ENCODE peak calls at places on chromosome 21, in eight cellular contexts. I is spleen, G is transverse colon, M is psoas muscle, T is PC-3, Z is H9, R is tibial nerve, X is RWPE1. H is an unnamed sample.

GRCh38 chr21:18549214-18549905 is 145.8 kb upstream of the TMPRSS15 start:
- DNase-seq in T (no peak), R (no peak), I (no peak), G (no peak), M (no peak), Z (no peak), X (no peak), H (peak)

GRCh38 chr21:43345746-43346409 is 81.1 kb downstream of the SIK1 start:
- DNase-seq in X (peak), G (no peak), T (peak), I (no peak), Z (no peak), M (no peak), R (no peak), H (no peak)

GRCh38 chr21:42839271-42840231 is 39.8 kb downstream of the WDR4 start:
- DNase-seq in T (no peak), X (no peak), I (peak), Z (peak), G (no peak), R (peak), M (peak), H (no peak)

GRCh38 chr21:33587792-33588484 is 546 bp downstream of the DONSON start:
- DNase-seq in G (peak), T (peak), I (no peak), R (no peak), X (peak), Z (peak), M (peak), H (no peak)

GRCh38 chr21:42025392-42026071 is 15.4 kb upstream of the ZBTB21 start:
- DNase-seq in T (no peak), Z (no peak), X (no peak), I (no peak), M (no peak), G (no peak), R (no peak), H (no peak)

GRCh38 chr21:34364921-34365320 is 1.1 kb downstream of the KCNE2 start:
- DNase-seq in G (no peak), X (no peak), I (no peak), Z (no peak), R (no peak), T (no peak), M (no peak), H (no peak)

GRCh38 chr21:8991088-8991907 is 1530.1 kb upstream of the TPTE start:
- DNase-seq in Z (peak), X (no peak), G (no peak), R (no peak), M (no peak), T (peak), I (no peak), H (no peak)

GRCh38 chr21:20451051-20451450 is 547.2 kb upstream of the NCAM2 start:
- DNase-seq in T (peak), R (no peak), I (no peak), Z (no peak), G (no peak), X (peak), M (no peak), H (peak)

GRCh38 chr21:32978346-32979270 is 47.1 kb upstream of the OLIG2 start:
- DNase-seq in X (no peak), R (no peak), G (no peak), T (no peak), M (no peak), Z (no peak), I (no peak), H (no peak)

GRCh38 chr21:34910396-34910795 is 138.7 kb downstream of the RUNX1 start:
- DNase-seq in M (no peak), I (no peak), X (no peak), T (no peak), G (no peak), R (no peak), Z (no peak), H (no peak)

GRCh38 chr21:36477001-36477400 is 2.9 kb downstream of the CLDN14 start:
- DNase-seq in Z (no peak), G (no peak), M (no peak), T (no peak), I (no peak), X (no peak), R (no peak), H (no peak)

GRCh38 chr21:33478858-33479678 is 706 bp downstream of the TMEM50B start:
- DNase-seq in I (peak), Z (peak), M (peak), X (peak), R (no peak), G (peak), T (peak), H (peak)

GRCh38 chr21:33076600-33077329 is 6.8 kb downstream of the OLIG1 start:
- DNase-seq in R (no peak), G (no peak), Z (no peak), T (no peak), I (no peak), M (no peak), X (no peak), H (no peak)

GRCh38 chr21:35342440-35342839 is 293.3 kb upstream of the RUNX1 start:
- DNase-seq in I (no peak), T (peak), M (no peak), R (no peak), G (no peak), Z (no peak), X (no peak), H (no peak)

GRCh38 chr21:38993561-38993960 is 187.8 kb downstream of the ETS2 start:
- DNase-seq in X (peak), Z (no peak), I (no peak), R (no peak), G (peak), M (no peak), T (peak), H (peak)

GRCh38 chr21:42097274-42097673 is 26.2 kb downstream of the UMODL1 start:
- DNase-seq in T (no peak), R (no peak), Z (no peak), I (no peak), G (no peak), M (no peak), X (no peak), H (no peak)

GRCh38 chr21:29477941-29478340 is 179.2 kb downstream of the BACH1 start:
- DNase-seq in R (no peak), G (no peak), X (no peak), Z (no peak), I (no peak), T (peak), M (no peak), H (no peak)

GRCh38 chr21:42674351-42674940 is 21.0 kb downstream of the PDE9A start:
- DNase-seq in I (no peak), X (no peak), Z (peak), T (no peak), M (peak), R (no peak), G (peak), H (no peak)

GRCh38 chr21:38985423-38986378 is 180.0 kb downstream of the ETS2 start:
- DNase-seq in X (peak), T (no peak), M (peak), G (peak), I (no peak), R (peak), Z (no peak), H (peak)

GRCh38 chr21:33878824-33879223 is 36.8 kb downstream of the ATP5PO start:
- DNase-seq in I (peak), X (no peak), G (no peak), R (no peak), T (no peak), M (no peak), Z (no peak), H (no peak)

GRCh38 chr21:42704861-42705260 is 51.4 kb downstream of the PDE9A start:
- DNase-seq in M (no peak), I (no peak), Z (no peak), G (no peak), X (no peak), T (no peak), R (no peak), H (no peak)

GRCh38 chr21:15141236-15141970 is 76.6 kb upstream of the NRIP1 start:
- DNase-seq in G (peak), R (no peak), I (no peak), T (no peak), Z (no peak), M (no peak), X (no peak), H (no peak)

GRCh38 chr21:15135867-15136629 is 71.2 kb upstream of the NRIP1 start:
- DNase-seq in Z (no peak), X (no peak), G (no peak), R (no peak), M (no peak), I (no peak), T (peak), H (no peak)

GRCh38 chr21:15138475-15138874 is 73.7 kb upstream of the NRIP1 start:
- DNase-seq in X (no peak), T (no peak), R (no peak), Z (no peak), I (no peak), M (peak), G (peak), H (no peak)

GRCh38 chr21:15140321-15141019 is 75.7 kb upstream of the NRIP1 start:
- DNase-seq in T (no peak), G (peak), Z (no peak), X (no peak), I (no peak), M (no peak), R (no peak), H (no peak)

DNA sequence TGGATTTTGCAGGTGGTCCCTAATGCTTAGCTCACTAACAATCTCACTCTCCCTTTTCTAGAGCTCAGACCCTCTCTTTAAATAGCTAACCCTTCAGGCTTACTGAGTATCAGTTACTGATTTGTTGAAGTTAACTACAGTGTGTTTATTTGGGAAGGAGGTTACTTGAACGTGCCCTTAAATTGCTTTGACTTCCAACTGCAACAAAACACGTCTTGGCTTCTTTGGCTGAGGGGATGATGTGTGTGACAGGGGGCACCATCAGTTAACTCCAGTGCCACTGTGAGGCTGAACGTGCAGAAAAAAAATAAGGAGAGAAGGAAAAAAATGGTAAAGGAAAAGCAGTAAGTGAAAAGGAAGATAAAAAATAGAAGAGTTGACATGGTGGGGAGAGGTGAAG is 75.1 kb upstream of the NRIP1 start:
- DNase-seq in Z (no peak), I (no peak), T (no peak), R (no peak), X (no peak), M (no peak), G (no peak), H (no peak)
- H3K27ac ChIP-seq in Z (no peak), I (no peak), T (no peak), R (no peak), X (no peak), M (peak), G (peak), H (no peak)

GRCh38 chr21:31777857-31778256 is 45.9 kb upstream of the SCAF4 start:
- DNase-seq in G (peak), R (no peak), M (no peak), X (no peak), Z (no peak), I (no peak), T (no peak), H (no peak)

GRCh38 chr21:31781737-31782136 is 49.8 kb upstream of the SCAF4 start:
- DNase-seq in G (no peak), X (no peak), Z (no peak), I (no peak), M (no peak), R (no peak), T (peak), H (no peak)

GRCh38 chr21:31786164-31786920 is 54.4 kb upstream of the SCAF4 start:
- DNase-seq in G (no peak), T (no peak), M (no peak), I (no peak), X (no peak), Z (no peak), R (no peak), H (no peak)

GRCh38 chr21:31780944-31781343 is 49.0 kb upstream of the SCAF4 start:
- DNase-seq in X (peak), I (no peak), M (no peak), T (peak), R (no peak), G (no peak), Z (no peak), H (peak)
- TF ChIP-seq CTCF in X (peak), I (no peak), M (no peak), T (peak), R (no peak), G (no peak), Z (peak), H (peak)

GRCh38 chr21:16342932-16343331 is 613.1 kb downstream of the USP25 start:
- DNase-seq in M (no peak), Z (no peak), T (no peak), G (no peak), R (no peak), I (no peak), X (no peak), H (no peak)
- H3K27ac ChIP-seq in M (no peak), Z (no peak), T (no peak), G (no peak), R (no peak), I (no peak), X (no peak), H (no peak)

GRCh38 chr21:37656899-37657298 is 259.4 kb downstream of the KCNJ6 start:
- DNase-seq in Z (no peak), M (no peak), T (no peak), G (no peak), I (no peak), X (no peak), R (no peak), H (no peak)

GRCh38 chr21:37660709-37661108 is 255.5 kb downstream of the KCNJ6 start:
- DNase-seq in X (no peak), I (no peak), R (no peak), Z (no peak), T (no peak), G (no peak), M (no peak), H (no peak)

GRCh38 chr21:37658121-37658993 is 257.9 kb downstream of the KCNJ6 start:
- DNase-seq in R (no peak), M (no peak), T (no peak), X (no peak), I (no peak), Z (no peak), G (no peak), H (no peak)

GRCh38 chr21:37659874-37660273 is 256.4 kb downstream of the KCNJ6 start:
- DNase-seq in M (no peak), R (no peak), T (no peak), I (no peak), G (no peak), X (no peak), Z (no peak), H (no peak)

GRCh38 chr21:37658994-37659458 is 257.2 kb downstream of the KCNJ6 start:
- DNase-seq in Z (no peak), X (peak), R (peak), I (no peak), M (no peak), T (peak), G (no peak), H (peak)
- TF ChIP-seq CTCF in Z (no peak), X (peak), R (peak), I (no peak), M (peak), T (peak), G (no peak), H (peak)

DNA sequence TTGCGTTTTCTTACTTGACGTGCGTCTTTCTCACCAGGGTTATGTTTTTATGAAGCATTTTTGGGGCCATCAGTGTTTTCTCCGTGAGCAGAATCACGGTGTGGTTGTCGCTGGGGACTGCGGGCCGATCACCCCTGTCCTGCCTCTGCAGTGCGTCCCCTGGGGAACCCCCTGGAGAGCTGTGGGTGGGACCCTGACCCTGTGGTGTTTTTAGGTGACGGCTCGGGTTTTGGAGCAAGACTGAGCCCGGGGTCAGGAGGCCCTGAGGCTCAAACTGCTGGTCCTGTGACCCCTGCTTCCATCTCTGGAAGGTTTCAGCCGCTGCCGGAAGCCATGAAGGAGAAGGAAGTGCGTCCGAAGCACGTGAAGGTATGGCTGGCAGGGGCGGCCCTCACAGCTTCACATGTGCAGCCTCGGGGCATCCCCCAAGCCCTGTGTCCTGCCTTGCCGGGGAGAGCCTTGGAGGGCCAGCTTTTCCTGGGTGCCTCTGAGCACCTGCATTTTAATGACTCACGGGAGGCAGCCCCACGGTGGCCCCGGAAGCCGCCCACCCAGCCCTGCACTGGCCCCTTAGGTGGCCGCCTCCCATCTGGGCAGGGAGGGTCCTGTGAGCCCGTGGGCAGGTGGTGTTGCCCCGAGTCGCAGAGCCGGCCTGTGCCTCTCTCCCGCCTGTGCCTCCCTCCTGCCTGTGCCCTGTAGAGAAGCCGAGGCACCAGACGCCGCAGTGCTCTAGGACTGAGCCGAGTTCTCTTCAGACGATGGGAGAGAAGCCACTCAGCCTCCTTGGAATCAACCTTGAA is 36.7 kb upstream of the DIP2A start:
- DNase-seq in I (no peak), T (no peak), X (no peak), Z (no peak), G (no peak), R (no peak), M (peak), H (no peak)
- H3K27ac ChIP-seq in I (no peak), T (no peak), X (no peak), Z (no peak), G (no peak), R (no peak), M (no peak), H (no peak)

DNA sequence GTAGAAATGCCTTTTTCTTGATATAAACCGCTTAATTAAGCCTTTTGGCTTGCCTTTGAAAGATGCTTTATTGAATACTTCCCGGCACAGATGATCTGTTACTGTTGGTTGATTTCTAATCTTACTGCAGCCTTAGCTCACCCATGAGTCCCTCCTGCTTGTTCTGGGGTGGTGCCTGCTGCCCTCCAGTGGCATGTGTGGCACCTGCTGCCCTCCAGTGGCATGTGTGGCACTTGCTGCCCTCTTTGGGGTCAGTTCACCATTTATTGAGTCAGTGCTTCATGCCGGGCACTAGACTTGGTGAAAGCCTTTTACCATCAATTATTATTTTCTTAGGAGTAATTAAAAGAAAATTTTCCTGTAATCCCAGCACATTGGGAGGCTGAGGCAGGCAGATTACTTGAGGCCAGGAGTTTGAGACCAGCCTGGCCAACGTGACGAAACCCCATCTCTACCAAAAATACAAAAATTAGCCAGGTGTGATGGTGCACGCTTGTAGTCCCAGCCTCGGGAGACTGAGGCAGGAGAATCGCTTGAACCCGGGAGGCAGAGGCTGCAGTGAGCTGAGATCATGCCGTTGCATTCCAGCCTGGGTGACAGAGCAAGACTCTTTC is 54.3 kb downstream of the ADARB1 start:
- DNase-seq in G (peak), R (peak), X (peak), T (peak), M (peak), I (peak), Z (peak), H (peak)
- TF ChIP-seq CTCF in G (peak), R (peak), X (peak), T (peak), M (peak), I (peak), Z (peak), H (peak)

GRCh38 chr21:15039607-15040299 is 25.0 kb downstream of the NRIP1 start:
- DNase-seq in G (no peak), R (no peak), Z (no peak), T (no peak), M (no peak), I (no peak), X (no peak), H (no peak)

GRCh38 chr21:15037095-15037730 is 27.6 kb downstream of the NRIP1 start:
- DNase-seq in T (no peak), R (no peak), M (no peak), I (no peak), X (no peak), Z (no peak), G (no peak), H (no peak)

GRCh38 chr21:15034126-15034848 is 30.5 kb downstream of the NRIP1 start:
- DNase-seq in I (no peak), G (no peak), M (no peak), X (no peak), Z (no peak), R (no peak), T (peak), H (no peak)

GRCh38 chr21:15037894-15038293 is 26.9 kb downstream of the NRIP1 start:
- DNase-seq in T (no peak), G (no peak), X (no peak), Z (no peak), I (no peak), M (no peak), R (no peak), H (no peak)

GRCh38 chr21:15036189-15036588 is 28.6 kb downstream of the NRIP1 start:
- DNase-seq in M (no peak), I (no peak), X (no peak), T (no peak), Z (no peak), R (no peak), G (no peak), H (no peak)
- H3K27ac ChIP-seq in M (no peak), I (no peak), X (no peak), T (no peak), Z (no peak), R (no peak), G (no peak), H (no peak)

GRCh38 chr21:26147535-26147934 is 23.0 kb downstream of the APP start:
- DNase-seq in X (no peak), Z (no peak), G (no peak), M (no peak), I (no peak), T (no peak), R (no peak), H (no peak)
- TF ChIP-seq CTCF in X (no peak), Z (no peak), G (no peak), M (no peak), I (no peak), T (no peak), R (no peak), H (no peak)

GRCh38 chr21:40850071-40850470 is 3.1 kb upstream of the DSCAM start:
- DNase-seq in Z (no peak), T (no peak), X (no peak), M (no peak), G (no peak), R (no peak), I (no peak), H (peak)

GRCh38 chr21:40852563-40852962 is 5.6 kb upstream of the DSCAM start:
- DNase-seq in G (no peak), T (no peak), Z (peak), X (no peak), R (no peak), I (no peak), M (no peak), H (no peak)

GRCh38 chr21:40847956-40848355 is 998 bp upstream of the DSCAM start:
- DNase-seq in M (no peak), Z (no peak), I (no peak), R (no peak), X (no peak), G (no peak), T (no peak), H (no peak)

GRCh38 chr21:40853956-40854688 is 7.2 kb upstream of the DSCAM start:
- DNase-seq in X (no peak), M (no peak), T (no peak), I (no peak), G (no peak), Z (no peak), R (no peak), H (no peak)

GRCh38 chr21:40851749-40852148 is 4.8 kb upstream of the DSCAM start:
- DNase-seq in T (no peak), R (no peak), Z (no peak), G (no peak), X (no peak), M (no peak), I (no peak), H (no peak)
- H3K27ac ChIP-seq in T (no peak), R (no peak), Z (no peak), G (no peak), X (no peak), M (no peak), I (no peak), H (no peak)

GRCh38 chr21:28235169-28235892 is 757.3 kb downstream of the LTN1 start:
- DNase-seq in R (no peak), M (no peak), I (no peak), T (no peak), G (no peak), X (no peak), Z (peak), H (no peak)
- TF ChIP-seq CTCF in R (no peak), M (no peak), I (no peak), T (peak), G (no peak), X (no peak), Z (peak), H (peak)